ENCODE peak calls at places on chromosomes 6 and 20, in five cellular contexts. O is A549, M is K562, X is HepG2, L is H1. N is an unnamed sample.

GRCh38 chr6:18126116-18126515 is 3.6 kb upstream of the NHLRC1 start:
- DNase-seq in X (no peak), L (no peak), O (no peak), M (no peak), N (no peak)

GRCh38 chr20:38166707-38167233 is 1.7 kb upstream of the TGM2 start:
- DNase-seq in L (no peak), O (no peak), M (no peak), X (no peak), N (no peak)

GRCh38 chr20:41185013-41185757 is 47.8 kb downstream of the PLCG1 start:
- DNase-seq in X (no peak), M (no peak), O (no peak), L (no peak), N (no peak)

GRCh38 chr6:78810698-78811097 is 56.7 kb upstream of the IRAK1BP1 start:
- DNase-seq in L (no peak), M (no peak), O (no peak), X (no peak), N (peak)

GRCh38 chr6:140105857-140106256 is 731.4 kb upstream of the CITED2 start:
- DNase-seq in X (peak), L (peak), M (peak), O (peak), N (no peak)

GRCh38 chr6:29553268-29554057 is 6.1 kb downstream of the UBD start:
- DNase-seq in X (no peak), L (peak), M (no peak), O (no peak), N (peak)

GRCh38 chr6:149938571-149939462 is 3.0 kb upstream of the ULBP2 start:
- DNase-seq in M (peak), L (no peak), X (no peak), O (peak), N (no peak)

GRCh38 chr20:62880147-62880934 is 18.7 kb upstream of the TCFL5 start:
- DNase-seq in M (no peak), L (no peak), X (no peak), O (no peak), N (no peak)

GRCh38 chr20:10359621-10360040 is 74.4 kb downstream of the MKKS start:
- DNase-seq in X (no peak), O (no peak), L (no peak), M (no peak), N (peak)

GRCh38 chr6:16184129-16184528 is 54.3 kb upstream of the GMPR start:
- DNase-seq in L (no peak), O (peak), X (peak), M (peak), N (peak)

GRCh38 chr20:37362231-37362792 is 16.4 kb downstream of the SRC start:
- DNase-seq in X (no peak), M (no peak), O (no peak), L (no peak), N (no peak)

GRCh38 chr6:134468633-134469032 is 150.7 kb upstream of the SGK1 start:
- DNase-seq in X (no peak), O (no peak), L (no peak), M (no peak), N (no peak)

GRCh38 chr6:131295081-131295480 is 159.8 kb downstream of the AKAP7 start:
- DNase-seq in X (no peak), O (no peak), M (no peak), L (peak), N (no peak)

GRCh38 chr6:42281570-42281969 is 63.9 kb upstream of the MRPS10 start:
- DNase-seq in M (no peak), X (no peak), O (no peak), L (no peak), N (no peak)

GRCh38 chr6:20403766-20404640 is 2.3 kb downstream of the E2F3 start:
- DNase-seq in X (peak), L (no peak), M (peak), O (peak), N (peak)

GRCh38 chr6:12543953-12544352 is 172.6 kb upstream of the PHACTR1 start:
- DNase-seq in X (no peak), M (no peak), L (no peak), O (no peak), N (no peak)

GRCh38 chr6:75530696-75531095 is 37.1 kb upstream of the FILIP1 start:
- DNase-seq in L (no peak), X (no peak), O (no peak), M (no peak), N (peak)

GRCh38 chr20:50029697-50030428 is 47.1 kb downstream of the SNAI1 start:
- DNase-seq in X (peak), O (peak), M (peak), L (no peak), N (peak)

GRCh38 chr6:157679605-157680580 is 143.2 kb upstream of the SNX9 start:
- DNase-seq in O (no peak), X (no peak), M (no peak), L (no peak), N (no peak)

GRCh38 chr20:42435230-42435629 is 754.5 kb downstream of the PTPRT start:
- DNase-seq in O (no peak), M (no peak), X (no peak), L (no peak), N (no peak)

GRCh38 chr6:168871535-168872106 is 382.0 kb downstream of the THBS2 start:
- DNase-seq in X (no peak), L (no peak), O (no peak), M (no peak), N (no peak)

GRCh38 chr6:88048556-88048955 is 915 bp downstream of the SPACA1 start:
- DNase-seq in L (no peak), X (no peak), M (no peak), O (no peak), N (no peak)

GRCh38 chr6:101117397-101118185 is 236.5 kb upstream of the ASCC3 start:
- DNase-seq in M (no peak), O (no peak), L (peak), X (no peak), N (no peak)

GRCh38 chr6:3617681-3618299 is 133.7 kb downstream of the PXDC1 start:
- DNase-seq in M (no peak), L (no peak), O (no peak), X (no peak), N (no peak)

GRCh38 chr20:54598351-54598750 is 123.0 kb downstream of the DOK5 start:
- DNase-seq in M (no peak), X (no peak), O (no peak), L (no peak), N (no peak)

GRCh38 chr6:52557389-52558265 is 19.2 kb downstream of the TRAM2 start:
- DNase-seq in O (no peak), M (no peak), L (no peak), X (no peak), N (peak)

GRCh38 chr6:41801380-41801779 is 13.9 kb downstream of the TOMM6 start:
- DNase-seq in M (no peak), X (no peak), O (no peak), L (no peak), N (peak)

GRCh38 chr6:88730602-88731001 is 232.8 kb downstream of the RNGTT start:
- DNase-seq in O (peak), X (no peak), M (no peak), L (peak), N (peak)

GRCh38 chr6:20180935-20181334 is 31.3 kb downstream of the MBOAT1 start:
- DNase-seq in O (no peak), M (no peak), L (no peak), X (no peak), N (no peak)

GRCh38 chr6:43744931-43745727 is 24.9 kb upstream of the VEGFA start:
- DNase-seq in M (no peak), O (no peak), L (no peak), X (no peak), N (no peak)

GRCh38 chr6:52550014-52550575 is 26.8 kb downstream of the TRAM2 start:
- DNase-seq in M (no peak), X (no peak), L (no peak), O (no peak), N (no peak)

GRCh38 chr6:14739830-14740229 is 506.0 kb upstream of the JARID2 start:
- DNase-seq in O (no peak), M (no peak), L (no peak), X (no peak), N (no peak)

GRCh38 chr6:32110632-32111031 is 1.5 kb upstream of the TNXB start:
- DNase-seq in L (no peak), X (no peak), M (no peak), O (no peak), N (no peak)

GRCh38 chr6:148335582-148335981 is 7.1 kb upstream of the SASH1 start:
- DNase-seq in M (no peak), X (no peak), O (peak), L (no peak), N (peak)

GRCh38 chr6:36727491-36728021 is 29.9 kb downstream of the RAB44 start:
- DNase-seq in O (no peak), M (no peak), L (no peak), X (no peak), N (peak)

GRCh38 chr6:70118670-70119069 is 184.2 kb downstream of the COL9A1 start:
- DNase-seq in M (no peak), L (no peak), O (no peak), X (no peak), N (no peak)
- TF ChIP-seq RAD21 in M (no peak), L (no peak), O (no peak), X (no peak), N (no peak)

GRCh38 chr6:114471450-114471849 is 128.6 kb upstream of the HS3ST5 start:
- DNase-seq in M (no peak), X (no peak), O (no peak), L (no peak), N (no peak)
- TF ChIP-seq MAFK in M (no peak), X (no peak), O (no peak), L (no peak), N (no peak)

DNA sequence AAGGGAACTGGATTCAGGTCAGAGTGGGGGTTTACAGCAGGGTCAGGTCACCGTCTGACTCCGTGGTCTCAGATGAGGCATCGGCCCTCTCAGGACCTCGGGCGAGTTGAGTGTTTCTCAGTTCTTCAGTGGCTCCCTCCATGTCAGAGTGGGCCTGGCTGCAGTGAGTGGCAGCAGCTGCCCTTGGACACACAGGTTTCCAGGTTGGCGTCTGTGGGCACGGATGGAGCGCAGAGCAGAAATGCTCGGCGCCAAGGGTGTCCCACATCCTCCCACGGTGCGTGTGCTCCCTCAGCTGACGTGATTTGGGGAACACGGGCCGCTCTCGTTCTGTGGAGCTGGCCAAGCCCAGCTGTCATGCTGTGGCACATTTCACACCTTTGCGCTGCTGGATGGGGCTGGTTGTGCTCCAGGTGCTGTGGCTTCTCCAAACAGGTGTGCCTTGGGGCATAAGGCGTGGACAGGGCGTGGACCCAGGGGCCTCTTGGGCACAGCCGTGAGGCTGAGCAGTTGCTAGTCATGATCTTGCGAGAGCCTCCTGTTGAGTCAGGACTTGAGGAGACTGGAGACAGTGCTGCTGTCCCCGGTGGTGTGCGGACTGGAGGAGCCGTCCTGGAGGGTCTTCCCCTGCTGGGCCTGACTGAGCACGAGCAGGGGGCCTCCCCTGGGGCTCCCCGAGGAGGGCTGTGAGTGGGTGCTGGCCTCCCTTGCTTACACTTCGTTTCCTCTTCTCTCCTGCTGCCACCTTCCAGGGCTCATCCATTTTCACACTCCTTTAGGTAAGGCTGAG is 9.5 kb upstream of the DNAJC5 start:
- DNase-seq in X (no peak), L (no peak), O (no peak), M (no peak), N (no peak)
- TF ChIP-seq RAD21 in X (no peak), L (no peak), O (no peak), M (no peak), N (no peak)

DNA sequence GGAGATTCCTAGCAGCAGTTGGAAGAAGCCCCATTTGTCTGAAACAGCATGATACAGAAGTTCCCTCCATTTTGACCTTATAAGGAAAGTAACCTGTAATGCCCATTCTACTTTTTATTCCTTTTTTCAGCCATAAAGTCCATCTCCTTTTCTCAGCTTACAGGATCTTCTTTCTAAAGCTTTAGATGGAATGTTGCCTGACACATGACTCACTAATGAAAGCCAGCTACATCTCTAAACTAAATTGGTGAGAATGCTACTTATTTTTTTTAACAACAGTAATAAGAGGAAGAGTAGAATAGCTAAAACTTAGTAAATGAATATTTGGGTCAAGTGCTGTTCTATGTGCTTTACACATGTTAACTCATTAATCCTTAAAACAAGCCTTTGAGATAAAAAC is 234.1 kb downstream of the CDH26 start:
- DNase-seq in O (no peak), L (no peak), M (no peak), X (no peak), N (peak)
- TF ChIP-seq MAFK in O (no peak), L (no peak), M (no peak), X (no peak), N (no peak)

GRCh38 chr6:96849615-96850014 is 12.3 kb upstream of the GPR63 start:
- DNase-seq in M (no peak), X (no peak), O (no peak), L (no peak), N (no peak)
- TF ChIP-seq RAD21 in M (no peak), X (no peak), O (no peak), L (no peak), N (no peak)

N was measured in IMR-90.